ENCODE peak calls at places on chromosomes 4 and X, in seven cellular contexts. One of them, this sample, is unnamed.

GRCh38 chr4:81194286-81194685 is 20.7 kb downstream of the PRKG2 start:
- DNase-seq in activated CD4-positive, alpha-beta T cell treated with anti-CD3 and anti-CD28 coated beads for 4 hours: no peak
- DNase-seq in HEK293T: no peak
- DNase-seq in substantia nigra: no peak
- DNase-seq in Caki2: no peak
- DNase-seq in mesendoderm: no peak
- DNase-seq in activated CD8-positive, alpha-beta T cell treated with anti-CD3 and anti-CD28 coated beads for 36 hours: no peak
- DNase-seq in this sample: no peak

GRCh38 chr4:107519057-107519456 is 201.0 kb downstream of the PAPSS1 start:
- DNase-seq in activated CD4-positive, alpha-beta T cell treated with anti-CD3 and anti-CD28 coated beads for 4 hours: no peak
- DNase-seq in HEK293T: peak; percentile 16
- DNase-seq in substantia nigra: no peak
- DNase-seq in Caki2: peak; percentile 1
- DNase-seq in mesendoderm: peak; percentile 47
- DNase-seq in activated CD8-positive, alpha-beta T cell treated with anti-CD3 and anti-CD28 coated beads for 36 hours: peak; percentile 13
- DNase-seq in this sample: no peak

GRCh38 chrX:41733939-41734338 is 10.0 kb downstream of the GPR82 start:
- DNase-seq in activated CD4-positive, alpha-beta T cell treated with anti-CD3 and anti-CD28 coated beads for 4 hours: no peak
- DNase-seq in HEK293T: no peak
- DNase-seq in substantia nigra: no peak
- DNase-seq in Caki2: no peak
- DNase-seq in mesendoderm: no peak
- DNase-seq in activated CD8-positive, alpha-beta T cell treated with anti-CD3 and anti-CD28 coated beads for 36 hours: peak; percentile 52
- DNase-seq in this sample: no peak

GRCh38 chrX:39427492-39428289 is 626.4 kb downstream of the MID1IP1 start:
- DNase-seq in activated CD4-positive, alpha-beta T cell treated with anti-CD3 and anti-CD28 coated beads for 4 hours: no peak
- DNase-seq in HEK293T: no peak
- DNase-seq in substantia nigra: no peak
- DNase-seq in Caki2: no peak
- DNase-seq in mesendoderm: no peak
- DNase-seq in activated CD8-positive, alpha-beta T cell treated with anti-CD3 and anti-CD28 coated beads for 36 hours: peak; percentile 71
- DNase-seq in this sample: no peak

GRCh38 chr4:3660086-3660927 is 105.9 kb upstream of the ADRA2C start:
- DNase-seq in activated CD4-positive, alpha-beta T cell treated with anti-CD3 and anti-CD28 coated beads for 4 hours: no peak
- DNase-seq in HEK293T: no peak
- DNase-seq in substantia nigra: peak; percentile 68
- DNase-seq in Caki2: no peak
- DNase-seq in mesendoderm: no peak
- DNase-seq in activated CD8-positive, alpha-beta T cell treated with anti-CD3 and anti-CD28 coated beads for 36 hours: no peak
- DNase-seq in this sample: no peak

GRCh38 chr4:102402223-102402622 is 56.9 kb upstream of the SLC39A8 start:
- DNase-seq in activated CD4-positive, alpha-beta T cell treated with anti-CD3 and anti-CD28 coated beads for 4 hours: no peak
- DNase-seq in HEK293T: no peak
- DNase-seq in substantia nigra: no peak
- DNase-seq in Caki2: no peak
- DNase-seq in mesendoderm: no peak
- DNase-seq in activated CD8-positive, alpha-beta T cell treated with anti-CD3 and anti-CD28 coated beads for 36 hours: no peak
- DNase-seq in this sample: no peak

GRCh38 chr4:155402941-155403340 is 26.2 kb upstream of the MAP9 start:
- DNase-seq in activated CD4-positive, alpha-beta T cell treated with anti-CD3 and anti-CD28 coated beads for 4 hours: no peak
- DNase-seq in HEK293T: no peak
- DNase-seq in substantia nigra: no peak
- DNase-seq in Caki2: peak; percentile 77
- DNase-seq in mesendoderm: peak; percentile 23
- DNase-seq in activated CD8-positive, alpha-beta T cell treated with anti-CD3 and anti-CD28 coated beads for 36 hours: no peak
- DNase-seq in this sample: no peak

GRCh38 chrX:139920306-139920705 is 12.5 kb downstream of the ATP11C start:
- DNase-seq in activated CD4-positive, alpha-beta T cell treated with anti-CD3 and anti-CD28 coated beads for 4 hours: no peak
- DNase-seq in HEK293T: no peak
- DNase-seq in substantia nigra: no peak
- DNase-seq in Caki2: no peak
- DNase-seq in mesendoderm: no peak
- DNase-seq in activated CD8-positive, alpha-beta T cell treated with anti-CD3 and anti-CD28 coated beads for 36 hours: no peak
- DNase-seq in this sample: no peak

GRCh38 chr4:3484057-3484973 is 21.2 kb downstream of the DOK7 start:
- DNase-seq in activated CD4-positive, alpha-beta T cell treated with anti-CD3 and anti-CD28 coated beads for 4 hours: no peak
- DNase-seq in HEK293T: no peak
- DNase-seq in substantia nigra: no peak
- DNase-seq in Caki2: peak; percentile 95
- DNase-seq in mesendoderm: no peak
- DNase-seq in activated CD8-positive, alpha-beta T cell treated with anti-CD3 and anti-CD28 coated beads for 36 hours: no peak
- DNase-seq in this sample: no peak

GRCh38 chr4:37243061-37243460 is 1.5 kb upstream of the NWD2 start:
- DNase-seq in activated CD4-positive, alpha-beta T cell treated with anti-CD3 and anti-CD28 coated beads for 4 hours: no peak
- DNase-seq in HEK293T: peak; percentile 5
- DNase-seq in substantia nigra: peak; percentile 1
- DNase-seq in Caki2: no peak
- DNase-seq in mesendoderm: peak; percentile 67
- DNase-seq in activated CD8-positive, alpha-beta T cell treated with anti-CD3 and anti-CD28 coated beads for 36 hours: no peak
- DNase-seq in this sample: peak; percentile 20

GRCh38 chrX:47595701-47596655 is 13.7 kb downstream of the TIMP1 start:
- DNase-seq in activated CD4-positive, alpha-beta T cell treated with anti-CD3 and anti-CD28 coated beads for 4 hours: no peak
- DNase-seq in HEK293T: no peak
- DNase-seq in substantia nigra: no peak
- DNase-seq in Caki2: no peak
- DNase-seq in mesendoderm: no peak
- DNase-seq in activated CD8-positive, alpha-beta T cell treated with anti-CD3 and anti-CD28 coated beads for 36 hours: no peak
- DNase-seq in this sample: no peak

GRCh38 chr4:164761746-164762275 is 7.9 kb downstream of the SMIM31 start:
- DNase-seq in activated CD4-positive, alpha-beta T cell treated with anti-CD3 and anti-CD28 coated beads for 4 hours: no peak
- DNase-seq in HEK293T: no peak
- DNase-seq in substantia nigra: no peak
- DNase-seq in Caki2: no peak
- DNase-seq in mesendoderm: no peak
- DNase-seq in activated CD8-positive, alpha-beta T cell treated with anti-CD3 and anti-CD28 coated beads for 36 hours: no peak
- DNase-seq in this sample: no peak

GRCh38 chr4:107987916-107988762 is 1.6 kb upstream of the HADH start:
- DNase-seq in activated CD4-positive, alpha-beta T cell treated with anti-CD3 and anti-CD28 coated beads for 4 hours: no peak
- DNase-seq in HEK293T: no peak
- DNase-seq in substantia nigra: no peak
- DNase-seq in Caki2: no peak
- DNase-seq in mesendoderm: peak; percentile 36
- DNase-seq in activated CD8-positive, alpha-beta T cell treated with anti-CD3 and anti-CD28 coated beads for 36 hours: no peak
- DNase-seq in this sample: no peak

GRCh38 chr4:26326791-26327190 is 6.0 kb downstream of the RBPJ start:
- DNase-seq in activated CD4-positive, alpha-beta T cell treated with anti-CD3 and anti-CD28 coated beads for 4 hours: no peak
- DNase-seq in HEK293T: no peak
- DNase-seq in substantia nigra: no peak
- DNase-seq in Caki2: no peak
- DNase-seq in mesendoderm: no peak
- DNase-seq in activated CD8-positive, alpha-beta T cell treated with anti-CD3 and anti-CD28 coated beads for 36 hours: no peak
- DNase-seq in this sample: no peak

GRCh38 chr4:186161138-186161537 is 30.2 kb upstream of the CYP4V2 start:
- DNase-seq in activated CD4-positive, alpha-beta T cell treated with anti-CD3 and anti-CD28 coated beads for 4 hours: no peak
- DNase-seq in HEK293T: no peak
- DNase-seq in substantia nigra: no peak
- DNase-seq in Caki2: no peak
- DNase-seq in mesendoderm: no peak
- DNase-seq in activated CD8-positive, alpha-beta T cell treated with anti-CD3 and anti-CD28 coated beads for 36 hours: peak; percentile 59
- DNase-seq in this sample: no peak

GRCh38 chrX:112734250-112734649 is 54.5 kb upstream of the LHFPL1 start:
- DNase-seq in activated CD4-positive, alpha-beta T cell treated with anti-CD3 and anti-CD28 coated beads for 4 hours: no peak
- DNase-seq in HEK293T: no peak
- DNase-seq in substantia nigra: no peak
- DNase-seq in Caki2: no peak
- DNase-seq in mesendoderm: peak; percentile 16
- DNase-seq in activated CD8-positive, alpha-beta T cell treated with anti-CD3 and anti-CD28 coated beads for 36 hours: no peak
- DNase-seq in this sample: no peak

GRCh38 chrX:107758231-107758766 is 17.3 kb downstream of the TSC22D3 start:
- DNase-seq in activated CD4-positive, alpha-beta T cell treated with anti-CD3 and anti-CD28 coated beads for 4 hours: no peak
- DNase-seq in HEK293T: no peak
- DNase-seq in substantia nigra: no peak
- DNase-seq in Caki2: no peak
- DNase-seq in mesendoderm: no peak
- DNase-seq in activated CD8-positive, alpha-beta T cell treated with anti-CD3 and anti-CD28 coated beads for 36 hours: no peak
- DNase-seq in this sample: no peak

GRCh38 chrX:115898382-115899001 is 272.1 kb upstream of the AGTR2 start:
- DNase-seq in activated CD4-positive, alpha-beta T cell treated with anti-CD3 and anti-CD28 coated beads for 4 hours: peak; percentile 83
- DNase-seq in HEK293T: peak; percentile 48
- DNase-seq in substantia nigra: peak; percentile 50
- DNase-seq in Caki2: peak; percentile 40
- DNase-seq in mesendoderm: peak; percentile 78
- DNase-seq in activated CD8-positive, alpha-beta T cell treated with anti-CD3 and anti-CD28 coated beads for 36 hours: no peak
- DNase-seq in this sample: no peak

GRCh38 chr4:140293979-140294378 is 79.5 kb upstream of the SCOC start:
- DNase-seq in activated CD4-positive, alpha-beta T cell treated with anti-CD3 and anti-CD28 coated beads for 4 hours: no peak
- DNase-seq in HEK293T: no peak
- DNase-seq in substantia nigra: no peak
- DNase-seq in Caki2: no peak
- DNase-seq in mesendoderm: peak; percentile 78
- DNase-seq in activated CD8-positive, alpha-beta T cell treated with anti-CD3 and anti-CD28 coated beads for 36 hours: no peak
- DNase-seq in this sample: no peak

GRCh38 chr4:54840992-54841768 is 183.4 kb downstream of the KIT start:
- DNase-seq in activated CD4-positive, alpha-beta T cell treated with anti-CD3 and anti-CD28 coated beads for 4 hours: no peak
- DNase-seq in HEK293T: no peak
- DNase-seq in substantia nigra: peak; percentile 62
- DNase-seq in Caki2: no peak
- DNase-seq in mesendoderm: peak; percentile 39
- DNase-seq in activated CD8-positive, alpha-beta T cell treated with anti-CD3 and anti-CD28 coated beads for 36 hours: no peak
- DNase-seq in this sample: no peak

GRCh38 chr4:52841707-52842456 is 20.2 kb upstream of the RASL11B start:
- DNase-seq in activated CD4-positive, alpha-beta T cell treated with anti-CD3 and anti-CD28 coated beads for 4 hours: no peak
- DNase-seq in HEK293T: no peak
- DNase-seq in substantia nigra: peak; percentile 60
- DNase-seq in Caki2: no peak
- DNase-seq in mesendoderm: no peak
- DNase-seq in activated CD8-positive, alpha-beta T cell treated with anti-CD3 and anti-CD28 coated beads for 36 hours: no peak
- DNase-seq in this sample: no peak

GRCh38 chr4:47933798-47934197 is 19.4 kb upstream of the NFXL1 start:
- DNase-seq in activated CD4-positive, alpha-beta T cell treated with anti-CD3 and anti-CD28 coated beads for 4 hours: no peak
- DNase-seq in HEK293T: peak; percentile 16
- DNase-seq in substantia nigra: no peak
- DNase-seq in Caki2: peak; percentile 21
- DNase-seq in mesendoderm: peak; percentile 39
- DNase-seq in activated CD8-positive, alpha-beta T cell treated with anti-CD3 and anti-CD28 coated beads for 36 hours: no peak
- DNase-seq in this sample: peak; percentile 27

GRCh38 chr4:169250796-169251195 is 20.0 kb downstream of the SH3RF1 start:
- DNase-seq in activated CD4-positive, alpha-beta T cell treated with anti-CD3 and anti-CD28 coated beads for 4 hours: no peak
- DNase-seq in HEK293T: no peak
- DNase-seq in substantia nigra: no peak
- DNase-seq in Caki2: peak; percentile 27
- DNase-seq in mesendoderm: no peak
- DNase-seq in activated CD8-positive, alpha-beta T cell treated with anti-CD3 and anti-CD28 coated beads for 36 hours: no peak
- DNase-seq in this sample: no peak

GRCh38 chrX:28586891-28587635 is at the start of gene IL1RAPL1:
- DNase-seq in activated CD4-positive, alpha-beta T cell treated with anti-CD3 and anti-CD28 coated beads for 4 hours: no peak
- DNase-seq in HEK293T: peak; percentile 16
- DNase-seq in substantia nigra: peak; percentile 26
- DNase-seq in Caki2: peak; percentile 52
- DNase-seq in mesendoderm: peak; percentile 38
- DNase-seq in activated CD8-positive, alpha-beta T cell treated with anti-CD3 and anti-CD28 coated beads for 36 hours: no peak
- DNase-seq in this sample: no peak

GRCh38 chr4:80184053-80184790 is 13.1 kb upstream of the PRDM8 start:
- DNase-seq in activated CD4-positive, alpha-beta T cell treated with anti-CD3 and anti-CD28 coated beads for 4 hours: peak; percentile 96
- DNase-seq in HEK293T: peak; percentile 91
- DNase-seq in substantia nigra: peak; percentile 83
- DNase-seq in Caki2: peak; percentile 72
- DNase-seq in mesendoderm: peak; percentile 90
- DNase-seq in activated CD8-positive, alpha-beta T cell treated with anti-CD3 and anti-CD28 coated beads for 36 hours: peak; percentile 96
- DNase-seq in this sample: peak; percentile 76

GRCh38 chr4:105543881-105544280 is 8.5 kb upstream of the ARHGEF38 start:
- DNase-seq in activated CD4-positive, alpha-beta T cell treated with anti-CD3 and anti-CD28 coated beads for 4 hours: no peak
- DNase-seq in HEK293T: no peak
- DNase-seq in substantia nigra: no peak
- DNase-seq in Caki2: no peak
- DNase-seq in mesendoderm: no peak
- DNase-seq in activated CD8-positive, alpha-beta T cell treated with anti-CD3 and anti-CD28 coated beads for 36 hours: no peak
- DNase-seq in this sample: no peak

GRCh38 chrX:17564689-17565409 is 172.4 kb upstream of the SCML1 start:
- DNase-seq in activated CD4-positive, alpha-beta T cell treated with anti-CD3 and anti-CD28 coated beads for 4 hours: no peak
- DNase-seq in HEK293T: no peak
- DNase-seq in substantia nigra: no peak
- DNase-seq in Caki2: no peak
- DNase-seq in mesendoderm: no peak
- DNase-seq in activated CD8-positive, alpha-beta T cell treated with anti-CD3 and anti-CD28 coated beads for 36 hours: no peak
- DNase-seq in this sample: no peak

GRCh38 chrX:2272337-2272736 is 228.4 kb downstream of the DHRSX start:
- DNase-seq in activated CD4-positive, alpha-beta T cell treated with anti-CD3 and anti-CD28 coated beads for 4 hours: no peak
- DNase-seq in HEK293T: no peak
- DNase-seq in substantia nigra: no peak
- DNase-seq in Caki2: no peak
- DNase-seq in mesendoderm: peak; percentile 26
- DNase-seq in activated CD8-positive, alpha-beta T cell treated with anti-CD3 and anti-CD28 coated beads for 36 hours: no peak
- DNase-seq in this sample: no peak

GRCh38 chr4:163736876-163737275 is 242.4 kb downstream of the TMA16 start:
- DNase-seq in activated CD4-positive, alpha-beta T cell treated with anti-CD3 and anti-CD28 coated beads for 4 hours: no peak
- DNase-seq in HEK293T: no peak
- DNase-seq in substantia nigra: no peak
- DNase-seq in Caki2: no peak
- DNase-seq in mesendoderm: no peak
- DNase-seq in activated CD8-positive, alpha-beta T cell treated with anti-CD3 and anti-CD28 coated beads for 36 hours: no peak
- DNase-seq in this sample: no peak

GRCh38 chrX:123450217-123450616 is 266.1 kb downstream of the GRIA3 start:
- DNase-seq in activated CD4-positive, alpha-beta T cell treated with anti-CD3 and anti-CD28 coated beads for 4 hours: no peak
- DNase-seq in HEK293T: peak; percentile 38
- DNase-seq in substantia nigra: no peak
- DNase-seq in Caki2: peak; percentile 7
- DNase-seq in mesendoderm: peak; percentile 6
- DNase-seq in activated CD8-positive, alpha-beta T cell treated with anti-CD3 and anti-CD28 coated beads for 36 hours: peak; percentile 1
- DNase-seq in this sample: no peak

GRCh38 chrX:72621619-72622485 is 49.2 kb upstream of the HDAC8 start:
- DNase-seq in activated CD4-positive, alpha-beta T cell treated with anti-CD3 and anti-CD28 coated beads for 4 hours: no peak
- DNase-seq in HEK293T: no peak
- DNase-seq in substantia nigra: no peak
- DNase-seq in Caki2: no peak
- DNase-seq in mesendoderm: no peak
- DNase-seq in activated CD8-positive, alpha-beta T cell treated with anti-CD3 and anti-CD28 coated beads for 36 hours: peak; percentile 5
- DNase-seq in this sample: no peak

GRCh38 chr4:164997941-164998340 is 20.5 kb upstream of the TRIM61 start:
- DNase-seq in activated CD4-positive, alpha-beta T cell treated with anti-CD3 and anti-CD28 coated beads for 4 hours: no peak
- DNase-seq in HEK293T: no peak
- DNase-seq in substantia nigra: peak; percentile 14
- DNase-seq in Caki2: no peak
- DNase-seq in mesendoderm: no peak
- DNase-seq in activated CD8-positive, alpha-beta T cell treated with anti-CD3 and anti-CD28 coated beads for 36 hours: no peak
- DNase-seq in this sample: no peak

GRCh38 chrX:627510-627964 is 3.1 kb upstream of the SHOX start:
- DNase-seq in activated CD4-positive, alpha-beta T cell treated with anti-CD3 and anti-CD28 coated beads for 4 hours: no peak
- DNase-seq in HEK293T: no peak
- DNase-seq in substantia nigra: no peak
- DNase-seq in Caki2: no peak
- DNase-seq in mesendoderm: no peak
- DNase-seq in activated CD8-positive, alpha-beta T cell treated with anti-CD3 and anti-CD28 coated beads for 36 hours: no peak
- DNase-seq in this sample: no peak

GRCh38 chr4:152464030-152464823 is 71.7 kb downstream of the FBXW7 start:
- DNase-seq in activated CD4-positive, alpha-beta T cell treated with anti-CD3 and anti-CD28 coated beads for 4 hours: no peak
- DNase-seq in HEK293T: no peak
- DNase-seq in substantia nigra: no peak
- DNase-seq in Caki2: no peak
- DNase-seq in mesendoderm: peak; percentile 57
- DNase-seq in activated CD8-positive, alpha-beta T cell treated with anti-CD3 and anti-CD28 coated beads for 36 hours: no peak
- DNase-seq in this sample: no peak

This sample was measured in HuH-7.